ENCODE peak calls at places on chromosomes 13 and 19, in six cellular contexts. A is T-helper 2 cell treated with Interferon-gamma antibody and Interleukin-4, amounts not matched to agents 5 μg/mL and 100 μg/mL, for 36 hours; Q is body of pancreas; N is stimulated activated CD4-positive, alpha-beta T cell treated with anti-CD3 and anti-CD28 coated beads, Interleukin-1b, Interleukin-23, amount 100 ng/mL, for 4 hours; U is pons; O is fibroblast of pulmonary artery. R is an unnamed sample.

GRCh38 chr19:51810228-51810627 is 15.3 kb downstream of the FPR3 start:
- DNase-seq in Q (no peak), O (peak; percentile 21), N (no peak), U (no peak), A (no peak), R (no peak)

GRCh38 chr13:111326621-111326965 is 6.2 kb downstream of the TEX29 start:
- DNase-seq in U (no peak), O (no peak), Q (no peak), N (no peak), A (no peak), R (no peak)

GRCh38 chr19:46374526-46375475 is 27.9 kb downstream of the PPP5C start:
- DNase-seq in U (no peak), O (no peak), Q (no peak), A (no peak), N (no peak), R (no peak)

GRCh38 chr19:38559428-38560401 is 58.0 kb downstream of the MAP4K1 start:
- DNase-seq in U (no peak), A (peak; percentile 56), Q (no peak), N (no peak), O (no peak), R (no peak)

GRCh38 chr19:51727349-51727880 is 3.6 kb upstream of the HAS1 start:
- DNase-seq in O (peak; percentile 50), N (no peak), Q (no peak), A (no peak), U (no peak), R (no peak)

GRCh38 chr19:38290631-38291147 is 13.4 kb upstream of the C19orf33 start:
- DNase-seq in A (no peak), O (peak; percentile 76), U (no peak), Q (peak; percentile 93), N (no peak), R (peak; percentile 75)

GRCh38 chr19:8512115-8512967 is 1.6 kb downstream of the ZNF414 start:
- DNase-seq in U (no peak), O (peak; percentile 24), Q (no peak), N (no peak), A (no peak), R (peak; percentile 56)

GRCh38 chr19:16381756-16382401 is 57.3 kb downstream of the KLF2 start:
- DNase-seq in N (no peak), O (peak; percentile 89), A (no peak), Q (peak; percentile 62), U (peak; percentile 64), R (no peak)

GRCh38 chr13:49428041-49428763 is 15.7 kb downstream of the CAB39L start:
- DNase-seq in A (no peak), N (no peak), Q (no peak), O (no peak), U (no peak), R (no peak)